ENCODE peak calls at places on chromosomes 11 and 22, in six cellular contexts. One of them, this sample, is unnamed.

GRCh38 chr22:42173183-42173926 is 42.7 kb upstream of the CYP2D6 start:
- DNase-seq in right lobe of liver: peak; percentile 39
- DNase-seq in Peyer's patch: no peak
- DNase-seq in K562: no peak
- DNase-seq in A549: no peak
- DNase-seq in IMR-90: no peak
- DNase-seq in this sample: no peak

GRCh38 chr11:44005076-44005800 is 42.5 kb upstream of the ACCSL start:
- DNase-seq in right lobe of liver: no peak
- DNase-seq in IMR-90: no peak
- DNase-seq in Peyer's patch: no peak
- DNase-seq in K562: no peak
- DNase-seq in A549: no peak
- DNase-seq in this sample: peak; percentile 54

GRCh38 chr11:118230088-118230487 is 5.3 kb upstream of the JAML start:
- DNase-seq in Peyer's patch: no peak
- DNase-seq in K562: no peak
- DNase-seq in right lobe of liver: no peak
- DNase-seq in IMR-90: no peak
- DNase-seq in A549: no peak
- DNase-seq in this sample: no peak

GRCh38 chr22:19606332-19607197 is 82.4 kb upstream of the CLDN5 start:
- DNase-seq in K562: peak; percentile 53
- DNase-seq in A549: no peak
- DNase-seq in right lobe of liver: no peak
- DNase-seq in Peyer's patch: no peak
- DNase-seq in IMR-90: no peak
- DNase-seq in this sample: no peak

GRCh38 chr11:75523189-75523588 is 2.6 kb downstream of the GDPD5 start:
- DNase-seq in Peyer's patch: no peak
- DNase-seq in K562: no peak
- DNase-seq in A549: no peak
- DNase-seq in IMR-90: no peak
- DNase-seq in right lobe of liver: no peak
- DNase-seq in this sample: no peak

GRCh38 chr11:132838621-132839020 is 693.7 kb downstream of the OPCML start:
- DNase-seq in Peyer's patch: no peak
- DNase-seq in K562: no peak
- DNase-seq in right lobe of liver: no peak
- DNase-seq in A549: no peak
- DNase-seq in IMR-90: peak; percentile 45
- DNase-seq in this sample: no peak

GRCh38 chr11:35873721-35874120 is 70.1 kb upstream of the LDLRAD3 start:
- DNase-seq in A549: no peak
- DNase-seq in IMR-90: no peak
- DNase-seq in Peyer's patch: no peak
- DNase-seq in right lobe of liver: no peak
- DNase-seq in K562: no peak
- DNase-seq in this sample: no peak

GRCh38 chr11:16924826-16925494 is 89.3 kb downstream of the PLEKHA7 start:
- DNase-seq in right lobe of liver: peak; percentile 76
- DNase-seq in IMR-90: no peak
- DNase-seq in Peyer's patch: peak; percentile 89
- DNase-seq in K562: no peak
- DNase-seq in A549: peak; percentile 74
- DNase-seq in this sample: peak; percentile 85

GRCh38 chr11:12356944-12357655 is 20.3 kb upstream of the PARVA start:
- DNase-seq in A549: no peak
- DNase-seq in K562: no peak
- DNase-seq in Peyer's patch: no peak
- DNase-seq in right lobe of liver: no peak
- DNase-seq in IMR-90: no peak
- DNase-seq in this sample: no peak

GRCh38 chr11:13183094-13183825 is 94.3 kb upstream of the BMAL1 start:
- DNase-seq in right lobe of liver: no peak
- DNase-seq in Peyer's patch: no peak
- DNase-seq in A549: peak; percentile 53
- DNase-seq in IMR-90: peak; percentile 54
- DNase-seq in K562: no peak
- DNase-seq in this sample: no peak

GRCh38 chr11:6249822-6250555 is 9.6 kb upstream of the CCKBR start:
- DNase-seq in A549: peak; percentile 58
- DNase-seq in right lobe of liver: peak; percentile 85
- DNase-seq in IMR-90: peak; percentile 85
- DNase-seq in Peyer's patch: no peak
- DNase-seq in K562: peak; percentile 26
- DNase-seq in this sample: peak; percentile 66

GRCh38 chr22:30294066-30294465 is 4.8 kb upstream of the CASTOR1 start:
- DNase-seq in A549: no peak
- DNase-seq in K562: no peak
- DNase-seq in right lobe of liver: no peak
- DNase-seq in Peyer's patch: no peak
- DNase-seq in IMR-90: no peak
- DNase-seq in this sample: no peak

GRCh38 chr11:102312656-102313055 is 4.6 kb upstream of the BIRC3 start:
- DNase-seq in K562: no peak
- DNase-seq in IMR-90: peak; percentile 40
- DNase-seq in Peyer's patch: no peak
- DNase-seq in A549: no peak
- DNase-seq in right lobe of liver: no peak
- DNase-seq in this sample: no peak

GRCh38 chr22:42972592-42973535 is 42.1 kb downstream of the PACSIN2 start:
- DNase-seq in IMR-90: no peak
- DNase-seq in K562: no peak
- DNase-seq in A549: no peak
- DNase-seq in right lobe of liver: no peak
- DNase-seq in Peyer's patch: peak; percentile 65
- DNase-seq in this sample: no peak

GRCh38 chr11:117232022-117232878 is at the start of the genes PCSK7 and RNF214:
- DNase-seq in A549: peak; percentile 60
- DNase-seq in Peyer's patch: peak; percentile 89
- DNase-seq in right lobe of liver: peak; percentile 85
- DNase-seq in K562: peak; percentile 96
- DNase-seq in IMR-90: peak; percentile 61
- DNase-seq in this sample: peak; percentile 83

GRCh38 chr22:23772315-23773246 is at the start of gene MMP11:
- DNase-seq in K562: peak; percentile 83
- DNase-seq in Peyer's patch: peak; percentile 82
- DNase-seq in IMR-90: no peak
- DNase-seq in A549: no peak
- DNase-seq in right lobe of liver: peak; percentile 63
- DNase-seq in this sample: peak; percentile 67

GRCh38 chr11:83480251-83480650 is 194.1 kb upstream of the CCDC90B start:
- DNase-seq in Peyer's patch: no peak
- DNase-seq in A549: no peak
- DNase-seq in right lobe of liver: no peak
- DNase-seq in IMR-90: no peak
- DNase-seq in K562: no peak
- DNase-seq in this sample: no peak

GRCh38 chr11:96341237-96342130 is 1.5 kb downstream of the MAML2 start:
- DNase-seq in K562: peak; percentile 73
- DNase-seq in IMR-90: peak; percentile 56
- DNase-seq in A549: peak; percentile 9
- DNase-seq in Peyer's patch: peak; percentile 74
- DNase-seq in right lobe of liver: peak; percentile 43
- DNase-seq in this sample: peak; percentile 78

GRCh38 chr11:64743591-64744543 is at the start of gene RASGRP2:
- DNase-seq in Peyer's patch: peak; percentile 80
- DNase-seq in A549: peak; percentile 76
- DNase-seq in right lobe of liver: peak; percentile 84
- DNase-seq in IMR-90: no peak
- DNase-seq in K562: peak; percentile 73
- DNase-seq in this sample: peak; percentile 50

GRCh38 chr11:35588627-35589026 is 29.6 kb upstream of the FJX1 start:
- DNase-seq in K562: no peak
- DNase-seq in IMR-90: peak; percentile 84
- DNase-seq in right lobe of liver: no peak
- DNase-seq in A549: no peak
- DNase-seq in Peyer's patch: no peak
- DNase-seq in this sample: no peak

GRCh38 chr11:128757235-128757711 is 63.4 kb downstream of the FLI1 start:
- DNase-seq in K562: peak; percentile 29
- DNase-seq in right lobe of liver: no peak
- DNase-seq in IMR-90: peak; percentile 48
- DNase-seq in A549: peak; percentile 13
- DNase-seq in Peyer's patch: no peak
- DNase-seq in this sample: no peak

GRCh38 chr11:45543808-45544422 is 121.5 kb downstream of the CHST1 start:
- DNase-seq in K562: peak; percentile 27
- DNase-seq in right lobe of liver: no peak
- DNase-seq in Peyer's patch: no peak
- DNase-seq in A549: peak; percentile 11
- DNase-seq in IMR-90: peak; percentile 4
- DNase-seq in this sample: no peak

GRCh38 chr22:39627208-39627607 is 56.7 kb downstream of the CACNA1I start:
- DNase-seq in Peyer's patch: no peak
- DNase-seq in A549: no peak
- DNase-seq in right lobe of liver: no peak
- DNase-seq in IMR-90: no peak
- DNase-seq in K562: no peak
- DNase-seq in this sample: no peak

GRCh38 chr22:32558681-32559355 is 84.2 kb downstream of the FBXO7 start:
- DNase-seq in IMR-90: peak; percentile 79
- DNase-seq in right lobe of liver: peak; percentile 67
- DNase-seq in A549: peak; percentile 86
- DNase-seq in K562: no peak
- DNase-seq in Peyer's patch: peak; percentile 84
- DNase-seq in this sample: no peak

GRCh38 chr22:39174498-39175120 is 22.1 kb upstream of the CBX7 start:
- DNase-seq in right lobe of liver: peak; percentile 92
- DNase-seq in A549: peak; percentile 86
- DNase-seq in K562: no peak
- DNase-seq in Peyer's patch: peak; percentile 67
- DNase-seq in IMR-90: peak; percentile 89
- DNase-seq in this sample: peak; percentile 90

GRCh38 chr22:48244388-48245118 is 1482.1 kb downstream of the TBC1D22A start:
- DNase-seq in right lobe of liver: no peak
- DNase-seq in IMR-90: no peak
- DNase-seq in A549: no peak
- DNase-seq in K562: no peak
- DNase-seq in Peyer's patch: no peak
- DNase-seq in this sample: no peak

GRCh38 chr11:811446-812245 is 1.9 kb downstream of the RPLP2 start:
- DNase-seq in right lobe of liver: no peak
- DNase-seq in IMR-90: no peak
- DNase-seq in Peyer's patch: no peak
- DNase-seq in A549: no peak
- DNase-seq in K562: peak; percentile 22
- DNase-seq in this sample: no peak

GRCh38 chr11:82892611-82893169 is 7.5 kb downstream of the PRCP start:
- DNase-seq in A549: no peak
- DNase-seq in Peyer's patch: no peak
- DNase-seq in IMR-90: no peak
- DNase-seq in K562: no peak
- DNase-seq in right lobe of liver: no peak
- DNase-seq in this sample: no peak

DNA sequence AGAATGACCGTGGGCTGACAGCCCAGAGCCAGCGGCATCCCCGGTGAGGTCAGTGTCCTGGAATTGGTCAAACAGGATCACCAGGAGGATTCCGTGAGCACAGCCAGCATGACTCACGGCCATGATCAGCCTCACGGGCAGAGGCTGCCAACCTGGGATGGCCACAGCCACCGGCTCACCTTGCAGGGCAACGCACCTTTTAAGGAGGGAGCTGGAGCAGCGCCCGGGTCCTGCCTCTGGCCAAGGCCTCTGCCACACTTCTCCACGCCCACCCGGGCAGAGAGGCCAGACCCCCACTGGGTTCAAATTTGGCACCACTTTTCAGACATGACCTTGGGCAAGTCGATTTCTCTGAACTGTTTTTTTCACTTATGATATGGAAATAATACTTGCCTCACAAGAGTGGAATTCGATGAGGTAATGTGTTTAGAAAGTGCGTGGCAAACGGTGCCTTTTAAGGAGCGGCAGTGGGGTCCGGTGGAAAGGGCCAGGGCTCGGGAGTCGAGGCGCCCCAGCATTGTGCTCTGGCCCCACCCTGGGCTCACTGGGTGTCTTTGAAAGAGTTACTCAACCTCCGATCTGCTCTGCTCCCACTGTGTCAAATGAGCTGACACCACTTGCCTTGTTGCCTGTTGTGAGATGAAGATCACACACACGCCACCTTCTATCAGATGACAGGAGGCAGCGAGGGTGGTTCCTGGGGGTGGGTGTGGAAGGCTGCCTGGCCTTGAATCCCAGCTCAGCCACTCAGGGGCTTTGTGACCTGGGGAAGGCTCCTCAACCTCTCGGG is 16.0 kb downstream of the TXN2 start:
- DNase-seq in K562: no peak
- DNase-seq in IMR-90: peak; percentile 93
- DNase-seq in right lobe of liver: peak; percentile 92
- DNase-seq in Peyer's patch: peak; percentile 79
- DNase-seq in A549: peak; percentile 87
- DNase-seq in this sample: peak; percentile 71
- TF ChIP-seq POLR2A in K562: no peak
- TF ChIP-seq POLR2A in IMR-90: peak; percentile 29
- TF ChIP-seq POLR2A in right lobe of liver: no peak
- TF ChIP-seq POLR2A in Peyer's patch: no peak
- TF ChIP-seq POLR2A in A549: no peak
- TF ChIP-seq POLR2A in this sample: no peak

DNA sequence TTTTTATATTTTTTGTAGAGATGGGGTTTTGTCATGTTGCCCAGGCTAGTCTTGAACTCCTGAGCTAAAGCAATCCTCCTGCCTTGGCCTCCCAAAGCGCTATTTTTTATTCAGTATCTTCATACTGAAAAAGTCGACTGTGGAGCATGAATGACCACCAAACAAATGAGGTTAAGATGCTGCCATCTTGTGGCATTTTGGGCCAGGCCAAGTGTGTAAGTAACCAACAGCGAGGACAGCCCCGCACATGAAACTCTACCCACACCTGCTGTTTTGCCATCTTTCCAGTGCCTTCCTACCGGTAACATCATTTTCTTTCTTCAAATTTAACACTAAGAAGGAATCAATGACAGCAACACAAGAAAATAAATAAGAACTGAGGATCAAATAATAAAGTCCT is 32.2 kb upstream of the AQP11 start:
- DNase-seq in IMR-90: peak; percentile 9
- DNase-seq in right lobe of liver: no peak
- DNase-seq in A549: peak; percentile 61
- DNase-seq in Peyer's patch: no peak
- DNase-seq in K562: no peak
- DNase-seq in this sample: no peak
- TF ChIP-seq CTCF in IMR-90: no peak
- TF ChIP-seq CTCF in right lobe of liver: no peak
- TF ChIP-seq CTCF in A549: peak; percentile 48
- TF ChIP-seq CTCF in Peyer's patch: no peak
- TF ChIP-seq CTCF in K562: peak; percentile 39
- TF ChIP-seq CTCF in this sample: no peak

GRCh38 chr11:3368199-3368598 is 10.7 kb downstream of the ZNF195 start:
- DNase-seq in Peyer's patch: no peak
- DNase-seq in right lobe of liver: no peak
- DNase-seq in IMR-90: no peak
- DNase-seq in A549: no peak
- DNase-seq in K562: no peak
- DNase-seq in this sample: no peak
- H3K9me3 ChIP-seq in Peyer's patch: no peaks in the 10 kb centered on the region
- H3K9me3 ChIP-seq in right lobe of liver: peaks cover 5% of the 10 kb centered on the region
- H3K9me3 ChIP-seq in IMR-90: peaks cover 33% of the 10 kb centered on the region
- H3K9me3 ChIP-seq in A549: peaks cover 92% of the 10 kb centered on the region
- H3K9me3 ChIP-seq in K562: peaks cover 34% of the 10 kb centered on the region
- H3K9me3 ChIP-seq in this sample: no peaks in the 10 kb centered on the region

GRCh38 chr11:67353317-67354313 is at the start of gene POLD4:
- DNase-seq in K562: peak; percentile 98
- DNase-seq in IMR-90: peak; percentile 92
- DNase-seq in Peyer's patch: peak; percentile 99
- DNase-seq in A549: peak; percentile 97
- DNase-seq in right lobe of liver: peak; percentile 100
- DNase-seq in this sample: peak; percentile 99
- TF ChIP-seq POLR2A in K562: peak; percentile 93
- TF ChIP-seq POLR2A in IMR-90: peak; percentile 91
- TF ChIP-seq POLR2A in Peyer's patch: peak; percentile 94
- TF ChIP-seq POLR2A in A549: peak; percentile 30
- TF ChIP-seq POLR2A in right lobe of liver: peak; percentile 98
- TF ChIP-seq POLR2A in this sample: peak; percentile 83